ENCODE peak calls at places on chromosome 1, in five cellular contexts. P is uterus; B is CD8-positive, alpha-beta memory T cell; W is pancreas; M is heart right ventricle. V is an unnamed sample.
A peak's percentile ranks its signal among the peaks of the same experiment; 100 is the strongest.

GRCh38 chr1:225849905-225850304 is 32.3 kb downstream of the TMEM63A start:
- DNase-seq in B (peak; percentile 46), W (no peak), M (peak; percentile 41), P (peak; percentile 50), V (no peak)

GRCh38 chr1:164836614-164837018 is 277.6 kb downstream of the PBX1 start:
- DNase-seq in W (no peak), M (peak; percentile 19), B (no peak), P (no peak), V (no peak)

GRCh38 chr1:28860332-28861073 is 48.5 kb downstream of the OPRD1 start:
- DNase-seq in M (no peak), W (no peak), P (no peak), B (no peak), V (peak; percentile 86)

GRCh38 chr1:66476774-66477173 is 57.2 kb upstream of the SGIP1 start:
- DNase-seq in W (no peak), B (no peak), P (no peak), M (no peak), V (no peak)

GRCh38 chr1:207844374-207844773 is 66.6 kb downstream of the CD34 start:
- DNase-seq in M (no peak), W (no peak), P (no peak), B (no peak), V (no peak)

GRCh38 chr1:50774759-50775351 is 185.2 kb downstream of the FAF1 start:
- DNase-seq in M (no peak), P (no peak), B (peak; percentile 24), W (no peak), V (peak; percentile 76)

GRCh38 chr1:45275054-45275453 is 51.6 kb upstream of the HPDL start:
- DNase-seq in B (no peak), P (no peak), W (no peak), M (no peak), V (no peak)

GRCh38 chr1:85572574-85572973 is 8.0 kb upstream of the CCN1 start:
- DNase-seq in B (no peak), P (no peak), W (no peak), M (no peak), V (no peak)

GRCh38 chr1:91647061-91647460 is 146.4 kb downstream of the CDC7 start:
- DNase-seq in W (no peak), P (no peak), B (no peak), M (no peak), V (no peak)

GRCh38 chr1:23628951-23629387 is 62.6 kb upstream of the RPL11 start:
- DNase-seq in W (no peak), P (no peak), M (no peak), B (no peak), V (no peak)

DNA sequence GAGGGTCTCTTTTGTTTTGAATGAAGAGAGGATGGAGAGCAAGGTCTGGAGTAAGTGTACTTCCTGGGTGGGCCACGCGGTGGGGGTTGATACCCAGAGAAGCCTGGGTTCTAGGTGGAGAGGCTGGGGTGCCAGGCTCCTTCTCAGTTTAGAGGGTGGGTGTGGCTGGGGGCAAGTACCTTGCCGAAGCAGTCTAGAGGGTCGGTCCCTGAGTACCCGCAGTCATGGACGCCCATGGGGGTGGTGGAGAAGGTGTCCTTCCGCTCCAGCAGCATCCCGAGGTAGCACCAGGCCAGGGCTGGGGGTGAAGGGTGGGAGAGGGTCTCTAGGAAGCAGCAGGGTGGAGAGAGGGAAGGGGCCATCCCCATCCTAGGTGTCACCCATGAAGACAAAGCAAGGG is 14.3 kb downstream of the TTC22 start:
- DNase-seq in M (no peak), B (no peak), W (no peak), P (no peak), V (no peak)
- H3K4me1 ChIP-seq in M (no peaks in the 10 kb centered on the region), B (no peaks in the 10 kb centered on the region), W (no peaks in the 10 kb centered on the region), P (no peaks in the 10 kb centered on the region), V (no peaks in the 10 kb centered on the region)

GRCh38 chr1:223455470-223455869 is 62.3 kb downstream of the CCDC185 start:
- DNase-seq in P (no peak), M (no peak), B (no peak), W (no peak), V (no peak)

GRCh38 chr1:223462047-223462446 is 68.8 kb downstream of the CCDC185 start:
- DNase-seq in W (no peak), M (no peak), P (no peak), B (no peak), V (no peak)

GRCh38 chr1:223462866-223463404 is 69.7 kb downstream of the CCDC185 start:
- DNase-seq in M (no peak), W (no peak), P (no peak), B (no peak), V (no peak)

GRCh38 chr1:223456747-223457146 is 63.5 kb downstream of the CCDC185 start:
- DNase-seq in M (no peak), W (no peak), P (no peak), B (no peak), V (no peak)

DNA sequence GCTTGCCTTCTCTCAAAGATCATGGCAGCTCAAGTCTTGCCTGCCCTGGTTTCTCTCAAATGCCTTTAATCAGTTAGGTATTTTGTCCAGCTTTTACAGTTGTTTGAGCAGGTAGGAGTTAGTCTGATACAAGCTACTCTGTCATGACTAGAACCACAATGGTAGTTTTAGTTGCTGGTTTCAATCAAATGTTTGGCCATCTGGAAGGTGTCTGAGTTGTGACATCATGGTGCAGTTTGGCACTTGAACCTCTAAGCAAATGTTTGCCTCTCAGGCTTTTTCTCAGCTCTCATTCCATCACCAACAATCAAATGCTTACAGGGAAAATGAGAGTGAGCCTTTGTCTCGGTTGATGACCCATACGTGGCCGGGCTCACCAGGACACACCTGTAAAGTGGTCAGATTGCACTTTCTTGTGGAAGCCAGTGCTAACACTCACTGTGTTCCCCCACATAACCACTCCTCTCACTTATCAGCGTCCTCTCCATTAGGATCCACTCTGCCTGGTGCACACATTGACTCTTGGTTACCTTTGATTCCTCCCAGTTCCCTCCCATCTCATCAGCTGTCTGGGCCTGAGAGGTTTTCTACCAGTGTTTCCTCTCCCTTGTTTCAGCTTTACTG is 67.5 kb downstream of the CCDC185 start:
- DNase-seq in W (no peak), B (no peak), P (no peak), M (no peak), V (no peak)
- H3K4me1 ChIP-seq in W (peaks cover 10% of the 10 kb centered on the region), B (no peaks in the 10 kb centered on the region), P (no peaks in the 10 kb centered on the region), M (no peaks in the 10 kb centered on the region), V (no peaks in the 10 kb centered on the region)

GRCh38 chr1:42735477-42736105 is 4.4 kb downstream of the CLDN19 start:
- DNase-seq in B (no peak), W (no peak), M (no peak), P (no peak), V (no peak)
- H3K4me1 ChIP-seq in B (peaks cover 3% of the 10 kb centered on the region), W (no peaks in the 10 kb centered on the region), M (no peaks in the 10 kb centered on the region), P (no peaks in the 10 kb centered on the region), V (peaks cover 29% of the 10 kb centered on the region)

GRCh38 chr1:153532769-153533599 is 2.8 kb downstream of the S100A6 start:
- DNase-seq in P (peak; percentile 91), M (peak; percentile 82), B (peak; percentile 76), W (peak; percentile 66), V (peak; percentile 94)
- H3K4me1 ChIP-seq in P (peaks cover 3% of the 10 kb centered on the region), M (peaks cover 28% of the 10 kb centered on the region), B (peaks cover 60% of the 10 kb centered on the region), W (no peaks in the 10 kb centered on the region), V (peaks cover 43% of the 10 kb centered on the region)

V was measured in hepatocyte.